ENCODE peak calls at places on chromosomes 7 and 10, in six cellular contexts. H is fibroblast of lung, T is mesenchymal stem cell, B is PC-9, S is neural progenitor cell, E is hepatocyte. D is an unnamed sample.

GRCh38 chr10:69318087-69318996 is 40.0 kb downstream of the HK1 start:
- DNase-seq in H (peak), T (peak), B (peak), S (peak), E (peak), D (peak)

GRCh38 chr7:31068006-31068675 is 16.0 kb downstream of the ADCYAP1R1 start:
- DNase-seq in H (no peak), T (no peak), B (no peak), S (no peak), E (no peak), D (no peak)

GRCh38 chr10:48924988-48925387 is 14.7 kb downstream of the LRRC18 start:
- DNase-seq in H (no peak), T (no peak), B (no peak), S (no peak), E (no peak), D (no peak)

GRCh38 chr7:74292757-74293576 is 3.8 kb downstream of the CLIP2 start:
- DNase-seq in H (no peak), T (no peak), B (no peak), S (no peak), E (peak), D (no peak)

GRCh38 chr10:90197766-90198165 is 496.4 kb downstream of the KIF20B start:
- DNase-seq in H (peak), T (peak), B (no peak), S (no peak), E (no peak), D (no peak)

GRCh38 chr10:16929067-16929466 is 111.8 kb upstream of the RSU1 start:
- DNase-seq in H (no peak), T (no peak), B (no peak), S (peak), E (no peak), D (peak)

GRCh38 chr10:4058514-4059029 is 273.6 kb upstream of the KLF6 start:
- DNase-seq in H (no peak), T (no peak), B (no peak), S (no peak), E (no peak), D (no peak)

GRCh38 chr7:98930921-98931320 is 52.6 kb downstream of the TRRAP start:
- DNase-seq in H (peak), T (no peak), B (no peak), S (no peak), E (no peak), D (no peak)

GRCh38 chr7:156474241-156474743 is 166.3 kb upstream of the RNF32 start:
- DNase-seq in H (peak), T (peak), B (no peak), S (no peak), E (peak), D (no peak)

GRCh38 chr10:87761892-87762291 is 56.1 kb downstream of the ATAD1 start:
- DNase-seq in H (peak), T (peak), B (no peak), S (no peak), E (peak), D (peak)

GRCh38 chr10:46546591-46547330 is 9.7 kb downstream of the GPRIN2 start:
- DNase-seq in H (no peak), T (no peak), B (no peak), S (no peak), E (no peak), D (no peak)

GRCh38 chr7:158864833-158865232 is 8.5 kb downstream of the DYNC2I1 start:
- DNase-seq in H (no peak), T (no peak), B (no peak), S (no peak), E (no peak), D (no peak)

GRCh38 chr7:107408349-107408748 is 61.5 kb upstream of the GPR22 start:
- DNase-seq in H (no peak), T (no peak), B (no peak), S (no peak), E (no peak), D (no peak)

GRCh38 chr10:43130756-43131155 is 7.5 kb upstream of the CSGALNACT2 start:
- DNase-seq in H (no peak), T (no peak), B (no peak), S (no peak), E (no peak), D (no peak)

GRCh38 chr10:122480146-122480833 is 18.9 kb downstream of the HTRA1 start:
- DNase-seq in H (no peak), T (no peak), B (no peak), S (no peak), E (no peak), D (no peak)

GRCh38 chr7:2965745-2966270 is 77.9 kb downstream of the CARD11 start:
- DNase-seq in H (no peak), T (no peak), B (no peak), S (no peak), E (no peak), D (no peak)

DNA sequence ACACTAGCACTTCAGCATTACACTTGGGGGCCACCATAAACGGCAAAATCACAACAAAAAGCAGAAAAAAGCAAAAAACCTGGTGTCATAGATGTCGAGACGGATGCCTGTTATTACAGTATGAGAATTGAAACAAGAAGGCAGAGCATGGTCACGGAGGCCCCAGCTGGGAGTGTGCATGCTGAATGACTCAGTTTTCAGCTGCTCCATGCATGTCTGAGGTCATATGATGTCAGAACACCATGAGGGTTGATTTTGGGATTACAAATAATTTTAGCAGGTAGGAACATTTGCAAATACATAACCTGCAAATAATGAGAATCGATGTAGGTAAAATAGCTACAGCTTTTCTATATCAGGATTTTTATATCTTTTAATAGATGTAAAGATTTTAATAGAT is 19.1 kb downstream of the ZMYND11 start:
- DNase-seq in H (peak), T (peak), B (no peak), S (no peak), E (no peak), D (no peak)
- H3K4me2 ChIP-seq in H (no peak), T (no peak), B (no peak), S (no peak), E (no peak), D (no peak)

DNA sequence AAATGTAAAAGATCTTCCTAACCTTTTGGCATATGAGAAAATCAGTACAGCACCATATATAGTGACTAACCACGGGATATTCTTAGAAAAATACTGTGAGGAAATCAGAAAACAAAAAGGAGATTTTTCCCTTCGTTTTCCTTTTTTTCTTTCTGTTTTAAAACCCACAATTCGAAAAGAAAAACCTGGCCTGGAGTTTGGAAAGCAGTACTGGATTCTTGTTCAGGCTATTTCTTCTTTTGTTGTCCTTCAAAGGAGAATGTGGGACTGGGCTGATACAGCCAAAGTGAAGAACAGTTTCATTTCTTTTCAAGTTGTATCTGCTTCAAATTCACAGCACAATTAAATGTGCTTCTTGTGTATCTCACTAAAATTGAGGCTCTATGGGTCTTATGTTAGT is 156.8 kb upstream of the PHYHIPL start:
- DNase-seq in H (peak), T (no peak), B (no peak), S (peak), E (no peak), D (no peak)
- H3K4me2 ChIP-seq in H (peak), T (no peak), B (no peak), S (no peak), E (peak), D (no peak)

DNA sequence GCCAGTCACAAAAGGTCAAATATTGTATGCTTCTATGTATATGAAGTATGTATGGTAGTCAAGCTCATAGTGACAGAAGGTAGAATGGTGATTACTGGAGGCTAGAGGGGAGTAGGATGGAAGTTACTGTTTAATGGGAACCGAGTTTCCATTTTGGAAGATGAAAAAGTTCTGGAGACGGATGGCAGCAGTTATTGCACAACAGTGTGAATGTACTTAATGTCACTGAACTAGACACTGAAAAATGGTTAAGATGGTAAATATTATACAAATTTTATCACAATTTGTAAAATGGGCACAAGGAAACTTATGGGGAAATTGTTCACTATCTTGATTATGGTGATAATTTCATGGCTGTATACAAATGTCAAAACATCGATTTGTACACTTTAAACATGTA is 284.6 kb downstream of the GFRA1 start:
- DNase-seq in H (no peak), T (no peak), B (no peak), S (no peak), E (no peak), D (no peak)
- H3K4me2 ChIP-seq in H (no peak), T (no peak), B (no peak), S (no peak), E (no peak), D (no peak)

GRCh38 chr10:80502621-80503583 is 34.8 kb upstream of the SH2D4B start:
- DNase-seq in H (no peak), T (no peak), B (peak), S (no peak), E (no peak), D (no peak)

GRCh38 chr10:80504158-80504811 is 33.4 kb upstream of the SH2D4B start:
- DNase-seq in H (no peak), T (no peak), B (peak), S (no peak), E (peak), D (peak)

GRCh38 chr10:80504897-80505465 is 32.7 kb upstream of the SH2D4B start:
- DNase-seq in H (no peak), T (no peak), B (peak), S (no peak), E (no peak), D (peak)

GRCh38 chr10:80501913-80502521 is 35.7 kb upstream of the SH2D4B start:
- DNase-seq in H (peak), T (no peak), B (peak), S (no peak), E (no peak), D (peak)

GRCh38 chr10:80503584-80504157 is 34.0 kb upstream of the SH2D4B start:
- DNase-seq in H (no peak), T (no peak), B (no peak), S (peak), E (no peak), D (no peak)
- H3K4me2 ChIP-seq in H (no peak), T (no peak), B (peak), S (peak), E (peak), D (no peak)

DNA sequence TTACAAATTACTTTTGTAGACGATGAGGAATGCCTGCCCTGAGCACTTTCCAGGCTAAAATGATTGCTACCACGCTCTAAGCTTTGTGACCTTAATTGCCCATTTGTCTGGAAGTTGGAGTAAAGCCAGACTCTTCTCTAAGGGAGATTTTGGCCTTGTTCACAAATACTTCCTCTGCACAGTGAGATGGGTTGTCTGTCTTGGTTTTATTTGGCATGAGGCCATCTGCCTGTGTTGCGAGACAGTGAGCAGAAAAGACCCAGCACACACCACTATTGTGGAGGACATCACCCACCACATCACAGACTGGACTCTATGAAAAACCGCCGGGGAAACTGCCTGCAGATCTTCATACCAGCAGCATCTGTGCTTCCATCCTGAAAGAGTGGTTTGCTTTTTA is 138.4 kb downstream of the BICC1 start:
- DNase-seq in H (peak), T (peak), B (no peak), S (no peak), E (peak), D (no peak)
- H3K4me2 ChIP-seq in H (peak), T (no peak), B (no peak), S (no peak), E (peak), D (no peak)